ENCODE peak calls at places on chromosomes 1 and 21, in five cellular contexts. R is OCI-LY7, M is tibial nerve, S is amygdala, D is cerebellum. H is an unnamed sample.

GRCh38 chr21:42047821-42048613 is 23.1 kb upstream of the UMODL1 start:
- DNase-seq in R (no peak), M (peak; percentile 20), S (no peak), D (peak; percentile 19), H (peak; percentile 91)

GRCh38 chr1:156148236-156148635 is 5.1 kb upstream of the SEMA4A start:
- DNase-seq in R (peak; percentile 63), M (no peak), S (no peak), D (no peak), H (no peak)

GRCh38 chr1:28437924-28438699 is 67.7 kb upstream of the RCC1 start:
- DNase-seq in R (no peak), M (peak; percentile 40), S (no peak), D (peak; percentile 17), H (peak; percentile 93)

GRCh38 chr21:38306407-38306806 is 49.6 kb downstream of the KCNJ15 start:
- DNase-seq in R (no peak), M (no peak), S (no peak), D (no peak), H (no peak)

GRCh38 chr1:161768986-161769672 is 3.0 kb downstream of the ATF6 start:
- DNase-seq in R (no peak), M (no peak), S (no peak), D (no peak), H (no peak)

GRCh38 chr1:29514361-29515187 is 278.3 kb downstream of the PTPRU start:
- DNase-seq in R (no peak), M (no peak), S (no peak), D (no peak), H (no peak)

GRCh38 chr1:182113879-182114626 is 52.5 kb upstream of the ZNF648 start:
- DNase-seq in R (no peak), M (no peak), S (peak; percentile 60), D (peak; percentile 37), H (peak; percentile 54)

GRCh38 chr1:107480548-107480947 is 339.7 kb downstream of the NTNG1 start:
- DNase-seq in R (peak; percentile 11), M (no peak), S (peak; percentile 11), D (peak; percentile 11), H (no peak)

GRCh38 chr1:16101618-16102017 is 28.2 kb upstream of the FAM131C start:
- DNase-seq in R (no peak), M (no peak), S (no peak), D (no peak), H (no peak)

H was measured in adrenal gland.